ENCODE peak calls at places on chromosomes 4 and X, in nine cellular contexts. F, Y, E, R, O, V, A, X and J are unnamed samples.

GRCh38 chr4:53558981-53559620 is 32.2 kb downstream of the LNX1 start:
- DNase-seq in F (no peak), Y (no peak), E (no peak), R (no peak), O (no peak), V (no peak), A (no peak), X (no peak), J (no peak)

GRCh38 chr4:106270708-106271107 is 45.3 kb downstream of the TBCK start:
- DNase-seq in F (no peak), Y (no peak), E (no peak), R (no peak), O (no peak), V (no peak), A (no peak), X (no peak), J (no peak)

GRCh38 chr4:17336986-17337385 is 174.9 kb downstream of the QDPR start:
- DNase-seq in F (no peak), Y (no peak), E (no peak), R (no peak), O (no peak), V (no peak), A (no peak), X (no peak), J (no peak)

GRCh38 chrX:107470971-107471370 is 21.5 kb downstream of the FRMPD3 start:
- DNase-seq in F (no peak), Y (no peak), E (no peak), R (no peak), O (no peak), V (no peak), A (no peak), X (no peak), J (no peak)

GRCh38 chr4:2837110-2837903 is 6.3 kb upstream of the ADD1 start:
- DNase-seq in F (no peak), Y (no peak), E (no peak), R (no peak), O (no peak), V (no peak), A (no peak), X (no peak), J (no peak)

GRCh38 chrX:103475381-103475780 is 43.9 kb downstream of the RAB40A start:
- DNase-seq in F (no peak), Y (no peak), E (no peak), R (no peak), O (no peak), V (no peak), A (no peak), X (no peak), J (no peak)

GRCh38 chr4:2449511-2450392 is 19.2 kb upstream of the RNF4 start:
- DNase-seq in F (no peak), Y (no peak), E (no peak), R (no peak), O (no peak), V (peak; percentile 56), A (no peak), X (no peak), J (no peak)

GRCh38 chrX:100615015-100615414 is 21.6 kb downstream of the TSPAN6 start:
- DNase-seq in F (no peak), Y (no peak), E (no peak), R (no peak), O (no peak), V (no peak), A (no peak), X (no peak), J (no peak)

GRCh38 chrX:46770006-46770816 is 11.3 kb upstream of the SLC9A7 start:
- DNase-seq in F (no peak), Y (no peak), E (no peak), R (no peak), O (no peak), V (no peak), A (no peak), X (no peak), J (no peak)

GRCh38 chrX:71556026-71556425 is 22.2 kb upstream of the GCNA start:
- DNase-seq in F (no peak), Y (no peak), E (no peak), R (no peak), O (no peak), V (no peak), A (no peak), X (no peak), J (no peak)

GRCh38 chr4:57064811-57065711 is 45.1 kb downstream of the IGFBP7 start:
- DNase-seq in F (no peak), Y (no peak), E (no peak), R (peak; percentile 61), O (no peak), V (peak; percentile 78), A (no peak), X (no peak), J (no peak)

GRCh38 chrX:103849558-103849957 is 17.5 kb upstream of the RAB9B start:
- DNase-seq in F (no peak), Y (no peak), E (no peak), R (no peak), O (no peak), V (no peak), A (no peak), X (no peak), J (no peak)

GRCh38 chr4:109648266-109648996 is 54.8 kb downstream of the CASP6 start:
- DNase-seq in F (no peak), Y (no peak), E (no peak), R (no peak), O (peak; percentile 6), V (no peak), A (no peak), X (no peak), J (no peak)

GRCh38 chr4:56026596-56026995 is 77.9 kb downstream of the CEP135 start:
- DNase-seq in F (no peak), Y (no peak), E (no peak), R (no peak), O (no peak), V (no peak), A (no peak), X (no peak), J (no peak)

GRCh38 chr4:78219825-78220224 is 162.7 kb downstream of the FRAS1 start:
- DNase-seq in F (no peak), Y (no peak), E (no peak), R (no peak), O (no peak), V (no peak), A (no peak), X (no peak), J (no peak)

GRCh38 chr4:84232311-84233095 is 266.6 kb downstream of the NKX6-1 start:
- DNase-seq in F (no peak), Y (no peak), E (no peak), R (no peak), O (no peak), V (no peak), A (no peak), X (no peak), J (no peak)

GRCh38 chr4:108117473-108118182 is 51.1 kb downstream of the LEF1 start:
- DNase-seq in F (no peak), Y (no peak), E (no peak), R (no peak), O (no peak), V (no peak), A (no peak), X (no peak), J (no peak)

GRCh38 chr4:94390804-94391410 is 48.3 kb upstream of the HPGDS start:
- DNase-seq in F (peak; percentile 23), Y (no peak), E (no peak), R (no peak), O (no peak), V (no peak), A (no peak), X (no peak), J (peak; percentile 28)

GRCh38 chr4:40448875-40449274 is 113.7 kb downstream of the CHRNA9 start:
- DNase-seq in F (no peak), Y (no peak), E (no peak), R (no peak), O (no peak), V (no peak), A (no peak), X (no peak), J (no peak)

GRCh38 chr4:39642885-39643550 is 4.4 kb upstream of the SMIM14 start:
- DNase-seq in F (no peak), Y (no peak), E (no peak), R (no peak), O (no peak), V (no peak), A (no peak), X (no peak), J (no peak)

GRCh38 chrX:10900585-10901289 is 210.4 kb upstream of the HCCS start:
- DNase-seq in F (no peak), Y (no peak), E (no peak), R (no peak), O (no peak), V (no peak), A (no peak), X (no peak), J (no peak)

GRCh38 chr4:168856312-168856711 is 153.7 kb downstream of the CBR4 start:
- DNase-seq in F (no peak), Y (no peak), E (no peak), R (no peak), O (no peak), V (no peak), A (no peak), X (no peak), J (no peak)

GRCh38 chrX:110322603-110323002 is 4.7 kb upstream of the AMMECR1 start:
- DNase-seq in F (no peak), Y (no peak), E (no peak), R (no peak), O (no peak), V (no peak), A (no peak), X (no peak), J (no peak)

GRCh38 chr4:47013373-47013772 is 18.0 kb upstream of the GABRB1 start:
- DNase-seq in F (no peak), Y (no peak), E (no peak), R (no peak), O (no peak), V (no peak), A (no peak), X (no peak), J (no peak)

GRCh38 chr4:35151816-35152572 is 1092.3 kb downstream of the ARAP2 start:
- DNase-seq in F (no peak), Y (peak; percentile 31), E (no peak), R (no peak), O (no peak), V (no peak), A (no peak), X (no peak), J (no peak)

GRCh38 chr4:148283665-148284064 is 158.5 kb downstream of the NR3C2 start:
- DNase-seq in F (no peak), Y (no peak), E (no peak), R (no peak), O (no peak), V (no peak), A (no peak), X (no peak), J (no peak)

GRCh38 chr4:6277139-6277802 is 7.6 kb downstream of the WFS1 start:
- DNase-seq in F (no peak), Y (no peak), E (no peak), R (peak; percentile 52), O (no peak), V (no peak), A (no peak), X (no peak), J (no peak)